ENCODE peak calls at places on chromosomes 3 and 15, in four cellular contexts. One of them, this sample, is unnamed.

GRCh38 chr15:33858836-33859235 is 109.5 kb upstream of the CHRM5 start:
- DNase-seq in breast epithelium: no peak
- DNase-seq in pancreas: no peak
- DNase-seq in stomach: no peak
- DNase-seq in this sample: no peak

GRCh38 chr15:85763157-85763556 is 31.6 kb downstream of the KLHL25 start:
- DNase-seq in breast epithelium: no peak
- DNase-seq in pancreas: no peak
- DNase-seq in stomach: no peak
- DNase-seq in this sample: no peak

GRCh38 chr3:64518950-64519349 is 168.8 kb downstream of the ADAMTS9 start:
- DNase-seq in breast epithelium: no peak
- DNase-seq in pancreas: no peak
- DNase-seq in stomach: no peak
- DNase-seq in this sample: no peak

GRCh38 chr3:151169700-151170224 is 33.3 kb downstream of the GPR171 start:
- DNase-seq in breast epithelium: no peak
- DNase-seq in pancreas: peak; percentile 43
- DNase-seq in stomach: no peak
- DNase-seq in this sample: no peak

GRCh38 chr15:64412216-64412615 is 24.6 kb downstream of the TRIP4 start:
- DNase-seq in breast epithelium: no peak
- DNase-seq in pancreas: no peak
- DNase-seq in stomach: no peak
- DNase-seq in this sample: no peak

GRCh38 chr3:153330891-153331290 is 168.9 kb downstream of the RAP2B start:
- DNase-seq in breast epithelium: no peak
- DNase-seq in pancreas: no peak
- DNase-seq in stomach: no peak
- DNase-seq in this sample: no peak

GRCh38 chr15:75867428-75867827 is 24.2 kb downstream of the UBE2Q2 start:
- DNase-seq in breast epithelium: no peak
- DNase-seq in pancreas: no peak
- DNase-seq in stomach: no peak
- DNase-seq in this sample: no peak

GRCh38 chr15:32651229-32651837 is 9.8 kb downstream of the SCG5 start:
- DNase-seq in breast epithelium: no peak
- DNase-seq in pancreas: no peak
- DNase-seq in stomach: peak; percentile 56
- DNase-seq in this sample: no peak

GRCh38 chr3:142501004-142501926 is 53.4 kb upstream of the XRN1 start:
- DNase-seq in breast epithelium: no peak
- DNase-seq in pancreas: no peak
- DNase-seq in stomach: no peak
- DNase-seq in this sample: no peak

GRCh38 chr15:54208786-54209185 is 230.5 kb downstream of the UNC13C start:
- DNase-seq in breast epithelium: no peak
- DNase-seq in pancreas: no peak
- DNase-seq in stomach: no peak
- DNase-seq in this sample: no peak

GRCh38 chr15:31273258-31273941 is 53.2 kb upstream of the KLF13 start:
- DNase-seq in breast epithelium: peak; percentile 10
- DNase-seq in pancreas: no peak
- DNase-seq in stomach: peak; percentile 23
- DNase-seq in this sample: peak; percentile 19

GRCh38 chr3:111951032-111951431 is 27.8 kb upstream of the ABHD10 start:
- DNase-seq in breast epithelium: no peak
- DNase-seq in pancreas: no peak
- DNase-seq in stomach: no peak
- DNase-seq in this sample: no peak

GRCh38 chr15:48800811-48801460 is 9.9 kb downstream of the CEP152 start:
- DNase-seq in breast epithelium: no peak
- DNase-seq in pancreas: no peak
- DNase-seq in stomach: no peak
- DNase-seq in this sample: no peak

GRCh38 chr3:280691-281090 is 84.1 kb downstream of the CHL1 start:
- DNase-seq in breast epithelium: no peak
- DNase-seq in pancreas: no peak
- DNase-seq in stomach: no peak
- DNase-seq in this sample: no peak

GRCh38 chr3:152942366-152942765 is 107.4 kb downstream of the P2RY1 start:
- DNase-seq in breast epithelium: no peak
- DNase-seq in pancreas: no peak
- DNase-seq in stomach: no peak
- DNase-seq in this sample: no peak

GRCh38 chr3:180036092-180036677 is 552 bp downstream of the PEX5L start:
- DNase-seq in breast epithelium: no peak
- DNase-seq in pancreas: peak; percentile 25
- DNase-seq in stomach: no peak
- DNase-seq in this sample: no peak

GRCh38 chr3:149828390-149828789 is 15.4 kb downstream of the RNF13 start:
- DNase-seq in breast epithelium: no peak
- DNase-seq in pancreas: no peak
- DNase-seq in stomach: no peak
- DNase-seq in this sample: no peak

GRCh38 chr3:149832086-149832485 is 19.1 kb downstream of the RNF13 start:
- DNase-seq in breast epithelium: no peak
- DNase-seq in pancreas: no peak
- DNase-seq in stomach: no peak
- DNase-seq in this sample: no peak

GRCh38 chr3:149833241-149833640 is 20.2 kb downstream of the RNF13 start:
- DNase-seq in breast epithelium: no peak
- DNase-seq in pancreas: no peak
- DNase-seq in stomach: no peak
- DNase-seq in this sample: no peak

GRCh38 chr3:149830902-149831301 is 17.9 kb downstream of the RNF13 start:
- DNase-seq in breast epithelium: no peak
- DNase-seq in pancreas: no peak
- DNase-seq in stomach: no peak
- DNase-seq in this sample: no peak

DNA sequence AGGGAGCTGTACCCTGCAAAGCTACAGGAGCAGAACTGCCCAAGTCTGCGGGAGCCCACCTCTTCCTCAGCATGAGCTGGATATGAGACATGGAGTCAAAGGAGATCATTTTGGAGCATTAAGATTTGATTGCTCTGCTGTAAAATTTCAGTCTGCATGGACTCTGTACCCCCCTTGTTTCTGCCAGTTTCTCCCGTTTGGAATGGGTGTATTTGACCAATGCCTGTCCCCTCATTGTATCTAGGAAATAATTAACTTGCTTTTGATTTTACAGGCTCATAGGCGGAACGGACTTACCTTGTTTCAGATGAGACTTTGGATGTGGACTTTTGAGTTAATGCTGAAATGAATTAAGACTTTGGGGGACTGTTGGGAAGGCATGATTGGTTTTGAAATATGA is 18.3 kb downstream of the RNF13 start:
- DNase-seq in breast epithelium: no peak
- DNase-seq in pancreas: no peak
- DNase-seq in stomach: no peak
- DNase-seq in this sample: no peak
- H3K9me3 ChIP-seq in breast epithelium: peaks cover 19% of the 10 kb centered on the region
- H3K9me3 ChIP-seq in pancreas: no peaks in the 10 kb centered on the region
- H3K9me3 ChIP-seq in stomach: peaks cover 14% of the 10 kb centered on the region
- H3K9me3 ChIP-seq in this sample: peaks cover 34% of the 10 kb centered on the region

GRCh38 chr3:168161696-168162095 is 66.0 kb upstream of the GOLIM4 start:
- DNase-seq in breast epithelium: no peak
- DNase-seq in pancreas: no peak
- DNase-seq in stomach: no peak
- DNase-seq in this sample: no peak
- H3K4me3 ChIP-seq in breast epithelium: peak overlapping the region; percentile 13
- H3K4me3 ChIP-seq in pancreas: no peak overlapping the region
- H3K4me3 ChIP-seq in stomach: no peak overlapping the region
- H3K4me3 ChIP-seq in this sample: no peak overlapping the region

GRCh38 chr15:70181626-70182255 is 84.0 kb upstream of the TLE3 start:
- DNase-seq in breast epithelium: no peak
- DNase-seq in pancreas: no peak
- DNase-seq in stomach: no peak
- DNase-seq in this sample: no peak
- H3K27me3 ChIP-seq in breast epithelium: no peaks in the 10 kb centered on the region
- H3K27me3 ChIP-seq in pancreas: no peaks in the 10 kb centered on the region
- H3K27me3 ChIP-seq in stomach: no peaks in the 10 kb centered on the region
- H3K27me3 ChIP-seq in this sample: no peaks in the 10 kb centered on the region

GRCh38 chr15:25189551-25189950 is 234.8 kb downstream of the SNRPN start:
- DNase-seq in breast epithelium: no peak
- DNase-seq in pancreas: no peak
- DNase-seq in stomach: no peak
- DNase-seq in this sample: no peak
- H3K9me3 ChIP-seq in breast epithelium: peaks cover 52% of the 10 kb centered on the region
- H3K9me3 ChIP-seq in pancreas: no peaks in the 10 kb centered on the region
- H3K9me3 ChIP-seq in stomach: peaks cover 83% of the 10 kb centered on the region
- H3K9me3 ChIP-seq in this sample: peaks cover 66% of the 10 kb centered on the region

DNA sequence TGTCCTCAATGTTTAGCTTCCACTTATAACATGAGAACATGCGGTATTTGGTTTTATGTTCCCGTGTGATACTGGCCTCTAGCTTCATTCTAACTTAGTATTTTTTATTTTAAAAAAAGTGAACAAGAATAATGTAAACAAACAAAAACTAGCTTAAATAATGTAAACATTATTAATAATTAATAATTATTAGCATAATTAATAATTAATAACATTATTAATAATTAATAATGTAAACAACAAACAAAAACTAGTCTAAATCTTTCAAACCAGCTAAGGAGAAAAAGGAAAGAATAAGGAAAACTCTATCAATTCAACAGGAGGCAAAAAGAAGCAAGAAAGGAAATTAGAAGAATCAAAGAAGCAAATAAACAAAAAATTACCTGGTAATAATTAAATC is 66.2 kb upstream of the CLSTN2 start:
- DNase-seq in breast epithelium: no peak
- DNase-seq in pancreas: no peak
- DNase-seq in stomach: no peak
- DNase-seq in this sample: no peak
- H3K4me3 ChIP-seq in breast epithelium: no peak overlapping the region
- H3K4me3 ChIP-seq in pancreas: no peak overlapping the region
- H3K4me3 ChIP-seq in stomach: no peak overlapping the region
- H3K4me3 ChIP-seq in this sample: no peak overlapping the region

DNA sequence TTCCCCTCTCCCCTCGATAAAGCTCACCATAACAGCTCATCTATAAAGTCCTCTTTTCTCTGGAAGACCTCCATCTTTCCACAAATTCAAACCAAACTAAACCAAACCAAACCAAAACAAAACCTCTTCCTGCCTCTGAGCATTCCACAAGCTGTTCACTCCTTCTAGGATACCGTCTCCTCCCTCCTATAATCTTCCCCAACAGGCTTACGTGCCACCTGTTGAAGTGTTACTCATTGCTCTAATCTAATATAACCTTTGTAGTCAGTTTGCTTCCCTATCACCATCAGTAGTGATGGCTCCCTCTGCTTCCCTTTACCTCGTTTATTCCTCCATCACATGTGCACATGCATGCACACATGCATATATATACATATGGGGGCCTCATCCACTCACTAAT is 12.7 kb upstream of the CCR9 start:
- DNase-seq in breast epithelium: no peak
- DNase-seq in pancreas: no peak
- DNase-seq in stomach: no peak
- DNase-seq in this sample: no peak
- H3K27me3 ChIP-seq in breast epithelium: no peaks in the 10 kb centered on the region
- H3K27me3 ChIP-seq in pancreas: no peaks in the 10 kb centered on the region
- H3K27me3 ChIP-seq in stomach: no peaks in the 10 kb centered on the region
- H3K27me3 ChIP-seq in this sample: no peaks in the 10 kb centered on the region

GRCh38 chr15:80437492-80437891 is 33.3 kb downstream of the ARNT2 start:
- DNase-seq in breast epithelium: no peak
- DNase-seq in pancreas: no peak
- DNase-seq in stomach: no peak
- DNase-seq in this sample: no peak
- H3K9me3 ChIP-seq in breast epithelium: no peaks in the 10 kb centered on the region
- H3K9me3 ChIP-seq in pancreas: no peaks in the 10 kb centered on the region
- H3K9me3 ChIP-seq in stomach: no peaks in the 10 kb centered on the region
- H3K9me3 ChIP-seq in this sample: no peaks in the 10 kb centered on the region

DNA sequence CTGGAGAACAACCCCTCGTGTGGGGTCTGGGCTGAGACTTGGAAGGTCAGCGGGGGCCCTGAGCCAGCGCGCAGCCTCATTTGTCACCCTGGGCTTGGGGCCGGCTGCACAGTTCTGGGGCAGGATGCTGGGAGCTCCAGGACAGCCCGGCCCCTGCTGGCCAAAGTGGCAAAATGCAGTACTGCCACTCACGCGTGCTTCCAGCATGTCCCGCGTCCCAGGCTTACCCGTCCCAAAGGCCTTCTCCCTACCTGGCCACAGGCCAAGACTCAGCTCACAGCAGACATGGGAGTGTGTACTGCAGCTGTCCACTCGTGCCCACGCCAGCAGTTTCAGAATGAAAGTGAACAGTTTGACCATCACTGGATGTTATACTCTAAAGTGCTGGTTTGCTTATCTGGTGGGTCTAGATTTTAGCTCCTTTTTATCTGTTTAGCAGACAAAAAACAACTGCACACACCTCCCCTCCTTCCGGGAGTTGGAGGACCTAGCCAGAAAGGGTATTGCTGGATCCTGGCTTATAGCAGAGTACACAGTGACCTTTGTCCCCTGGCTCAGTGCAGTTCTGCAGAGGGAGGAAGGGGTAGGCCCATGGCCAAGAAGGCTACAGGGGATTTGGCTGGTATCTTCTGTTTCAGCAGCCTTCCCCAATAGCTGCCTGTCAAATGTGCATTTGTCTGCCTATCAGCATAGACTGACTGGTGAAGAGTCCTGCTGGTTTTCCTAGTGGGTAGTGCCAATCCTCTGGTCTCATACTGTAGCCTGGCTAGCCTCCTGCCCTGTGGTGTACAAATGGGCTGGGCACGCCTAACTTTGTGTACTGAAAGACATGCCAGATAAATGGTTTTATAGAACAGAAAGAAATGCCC is 23.2 kb upstream of the IP6K2 start:
- DNase-seq in breast epithelium: peak; percentile 84
- DNase-seq in pancreas: peak; percentile 85
- DNase-seq in stomach: peak; percentile 93
- DNase-seq in this sample: peak; percentile 39
- H3K4me3 ChIP-seq in breast epithelium: peak overlapping the region; percentile 49
- H3K4me3 ChIP-seq in pancreas: no peak overlapping the region
- H3K4me3 ChIP-seq in stomach: peak overlapping the region; percentile 2
- H3K4me3 ChIP-seq in this sample: no peak overlapping the region

GRCh38 chr15:70132148-70132547 is 34.4 kb upstream of the TLE3 start:
- DNase-seq in breast epithelium: no peak
- DNase-seq in pancreas: no peak
- DNase-seq in stomach: no peak
- DNase-seq in this sample: no peak
- H3K27me3 ChIP-seq in breast epithelium: no peaks in the 10 kb centered on the region
- H3K27me3 ChIP-seq in pancreas: no peaks in the 10 kb centered on the region
- H3K27me3 ChIP-seq in stomach: no peaks in the 10 kb centered on the region
- H3K27me3 ChIP-seq in this sample: no peaks in the 10 kb centered on the region

This sample was measured in naive thymus-derived CD4-positive, alpha-beta T cell.